ENCODE peak calls at places on chromosomes 7 and 10, in seven cellular contexts. One of them, this sample, is unnamed.
A peak's percentile ranks its signal among the peaks of the same experiment; 100 is the strongest.

GRCh38 chr7:87220734-87221215 is 1.2 kb upstream of the TMEM243 start:
- DNase-seq in iPS-NIHi11: no peak
- DNase-seq in stimulated activated CD4-positive, alpha-beta T cell treated with anti-CD3 and anti-CD28 coated beads, TNF-alpha, amount 100 ng/mL, for 4 hours: no peak
- DNase-seq in ureter: peak; percentile 48
- DNase-seq in NCI-H1105: peak; percentile 31
- DNase-seq in cardiac muscle cell: peak; percentile 25
- DNase-seq in NCI-H1092: no peak
- DNase-seq in this sample: no peak

GRCh38 chr7:155729847-155730246 is 82.4 kb downstream of the SHH start:
- DNase-seq in NCI-H1105: no peak
- DNase-seq in ureter: no peak
- DNase-seq in NCI-H1092: peak; percentile 18
- DNase-seq in cardiac muscle cell: peak; percentile 14
- DNase-seq in stimulated activated CD4-positive, alpha-beta T cell treated with anti-CD3 and anti-CD28 coated beads, TNF-alpha, amount 100 ng/mL, for 4 hours: no peak
- DNase-seq in iPS-NIHi11: no peak
- DNase-seq in this sample: no peak

GRCh38 chr10:129075936-129076335 is 391.1 kb upstream of the MGMT start:
- DNase-seq in cardiac muscle cell: no peak
- DNase-seq in stimulated activated CD4-positive, alpha-beta T cell treated with anti-CD3 and anti-CD28 coated beads, TNF-alpha, amount 100 ng/mL, for 4 hours: no peak
- DNase-seq in iPS-NIHi11: no peak
- DNase-seq in NCI-H1105: no peak
- DNase-seq in ureter: peak; percentile 30
- DNase-seq in NCI-H1092: no peak
- DNase-seq in this sample: no peak

GRCh38 chr7:149621776-149622175 is 124.2 kb upstream of the ZNF746 start:
- DNase-seq in NCI-H1092: no peak
- DNase-seq in ureter: no peak
- DNase-seq in NCI-H1105: no peak
- DNase-seq in iPS-NIHi11: no peak
- DNase-seq in stimulated activated CD4-positive, alpha-beta T cell treated with anti-CD3 and anti-CD28 coated beads, TNF-alpha, amount 100 ng/mL, for 4 hours: no peak
- DNase-seq in cardiac muscle cell: no peak
- DNase-seq in this sample: no peak

GRCh38 chr10:68330852-68331454 is 911 bp upstream of the HNRNPH3 start:
- DNase-seq in stimulated activated CD4-positive, alpha-beta T cell treated with anti-CD3 and anti-CD28 coated beads, TNF-alpha, amount 100 ng/mL, for 4 hours: peak; percentile 1
- DNase-seq in NCI-H1105: no peak
- DNase-seq in NCI-H1092: peak; percentile 10
- DNase-seq in ureter: peak; percentile 61
- DNase-seq in iPS-NIHi11: no peak
- DNase-seq in cardiac muscle cell: peak; percentile 53
- DNase-seq in this sample: no peak

GRCh38 chr7:2518101-2518500 is 1.5 kb upstream of the LFNG start:
- DNase-seq in ureter: no peak
- DNase-seq in iPS-NIHi11: no peak
- DNase-seq in NCI-H1092: no peak
- DNase-seq in NCI-H1105: no peak
- DNase-seq in stimulated activated CD4-positive, alpha-beta T cell treated with anti-CD3 and anti-CD28 coated beads, TNF-alpha, amount 100 ng/mL, for 4 hours: no peak
- DNase-seq in cardiac muscle cell: no peak
- DNase-seq in this sample: no peak

GRCh38 chr7:102220229-102220850 is 66.3 kb upstream of the SH2B2 start:
- DNase-seq in cardiac muscle cell: no peak
- DNase-seq in NCI-H1092: no peak
- DNase-seq in stimulated activated CD4-positive, alpha-beta T cell treated with anti-CD3 and anti-CD28 coated beads, TNF-alpha, amount 100 ng/mL, for 4 hours: no peak
- DNase-seq in NCI-H1105: no peak
- DNase-seq in ureter: no peak
- DNase-seq in iPS-NIHi11: no peak
- DNase-seq in this sample: no peak

GRCh38 chr7:38465946-38466345 is 165.2 kb downstream of the AMPH start:
- DNase-seq in stimulated activated CD4-positive, alpha-beta T cell treated with anti-CD3 and anti-CD28 coated beads, TNF-alpha, amount 100 ng/mL, for 4 hours: no peak
- DNase-seq in NCI-H1105: no peak
- DNase-seq in cardiac muscle cell: peak; percentile 71
- DNase-seq in ureter: no peak
- DNase-seq in iPS-NIHi11: no peak
- DNase-seq in NCI-H1092: no peak
- DNase-seq in this sample: no peak

GRCh38 chr10:9253121-9253520 is 1198.6 kb downstream of the GATA3 start:
- DNase-seq in NCI-H1105: no peak
- DNase-seq in cardiac muscle cell: peak; percentile 2
- DNase-seq in NCI-H1092: no peak
- DNase-seq in stimulated activated CD4-positive, alpha-beta T cell treated with anti-CD3 and anti-CD28 coated beads, TNF-alpha, amount 100 ng/mL, for 4 hours: no peak
- DNase-seq in iPS-NIHi11: no peak
- DNase-seq in ureter: no peak
- DNase-seq in this sample: no peak

GRCh38 chr10:89274928-89275327 is 23.4 kb upstream of the LIPA start:
- DNase-seq in NCI-H1105: no peak
- DNase-seq in cardiac muscle cell: no peak
- DNase-seq in iPS-NIHi11: no peak
- DNase-seq in stimulated activated CD4-positive, alpha-beta T cell treated with anti-CD3 and anti-CD28 coated beads, TNF-alpha, amount 100 ng/mL, for 4 hours: no peak
- DNase-seq in NCI-H1092: no peak
- DNase-seq in ureter: no peak
- DNase-seq in this sample: no peak

GRCh38 chr10:14975672-14976273 is 16.6 kb downstream of the MEIG1 start:
- DNase-seq in NCI-H1092: no peak
- DNase-seq in cardiac muscle cell: no peak
- DNase-seq in stimulated activated CD4-positive, alpha-beta T cell treated with anti-CD3 and anti-CD28 coated beads, TNF-alpha, amount 100 ng/mL, for 4 hours: no peak
- DNase-seq in NCI-H1105: no peak
- DNase-seq in iPS-NIHi11: no peak
- DNase-seq in ureter: no peak
- DNase-seq in this sample: no peak

GRCh38 chr10:30510932-30511700 is 77.1 kb downstream of the MAP3K8 start:
- DNase-seq in stimulated activated CD4-positive, alpha-beta T cell treated with anti-CD3 and anti-CD28 coated beads, TNF-alpha, amount 100 ng/mL, for 4 hours: no peak
- DNase-seq in cardiac muscle cell: no peak
- DNase-seq in ureter: no peak
- DNase-seq in NCI-H1105: no peak
- DNase-seq in NCI-H1092: no peak
- DNase-seq in iPS-NIHi11: no peak
- DNase-seq in this sample: no peak

GRCh38 chr7:83355143-83355542 is 192.5 kb upstream of the PCLO start:
- DNase-seq in iPS-NIHi11: no peak
- DNase-seq in NCI-H1105: no peak
- DNase-seq in NCI-H1092: no peak
- DNase-seq in ureter: no peak
- DNase-seq in stimulated activated CD4-positive, alpha-beta T cell treated with anti-CD3 and anti-CD28 coated beads, TNF-alpha, amount 100 ng/mL, for 4 hours: no peak
- DNase-seq in cardiac muscle cell: no peak
- DNase-seq in this sample: no peak

GRCh38 chr7:138468244-138469123 is 8.4 kb downstream of the TRIM24 start:
- DNase-seq in iPS-NIHi11: no peak
- DNase-seq in NCI-H1105: no peak
- DNase-seq in NCI-H1092: no peak
- DNase-seq in cardiac muscle cell: peak; percentile 71
- DNase-seq in ureter: no peak
- DNase-seq in stimulated activated CD4-positive, alpha-beta T cell treated with anti-CD3 and anti-CD28 coated beads, TNF-alpha, amount 100 ng/mL, for 4 hours: no peak
- DNase-seq in this sample: no peak

GRCh38 chr7:154423219-154423618 is 371.0 kb downstream of the DPP6 start:
- DNase-seq in stimulated activated CD4-positive, alpha-beta T cell treated with anti-CD3 and anti-CD28 coated beads, TNF-alpha, amount 100 ng/mL, for 4 hours: no peak
- DNase-seq in iPS-NIHi11: no peak
- DNase-seq in NCI-H1105: peak; percentile 59
- DNase-seq in NCI-H1092: no peak
- DNase-seq in cardiac muscle cell: no peak
- DNase-seq in ureter: no peak
- DNase-seq in this sample: no peak

GRCh38 chr7:24722386-24723177 is 34.7 kb downstream of the GSDME start:
- DNase-seq in NCI-H1092: no peak
- DNase-seq in stimulated activated CD4-positive, alpha-beta T cell treated with anti-CD3 and anti-CD28 coated beads, TNF-alpha, amount 100 ng/mL, for 4 hours: no peak
- DNase-seq in cardiac muscle cell: peak; percentile 72
- DNase-seq in NCI-H1105: no peak
- DNase-seq in ureter: no peak
- DNase-seq in iPS-NIHi11: peak; percentile 37
- DNase-seq in this sample: no peak

GRCh38 chr7:98372993-98373392 is 27.9 kb downstream of the BAIAP2L1 start:
- DNase-seq in NCI-H1092: no peak
- DNase-seq in NCI-H1105: no peak
- DNase-seq in cardiac muscle cell: peak; percentile 23
- DNase-seq in ureter: no peak
- DNase-seq in stimulated activated CD4-positive, alpha-beta T cell treated with anti-CD3 and anti-CD28 coated beads, TNF-alpha, amount 100 ng/mL, for 4 hours: no peak
- DNase-seq in iPS-NIHi11: no peak
- DNase-seq in this sample: no peak

GRCh38 chr10:91340613-91341362 is 69.4 kb upstream of the HECTD2 start:
- DNase-seq in NCI-H1092: peak; percentile 9
- DNase-seq in stimulated activated CD4-positive, alpha-beta T cell treated with anti-CD3 and anti-CD28 coated beads, TNF-alpha, amount 100 ng/mL, for 4 hours: no peak
- DNase-seq in cardiac muscle cell: peak; percentile 74
- DNase-seq in NCI-H1105: peak; percentile 39
- DNase-seq in iPS-NIHi11: no peak
- DNase-seq in ureter: no peak
- DNase-seq in this sample: peak; percentile 82

GRCh38 chr7:128247640-128248194 is 6.6 kb downstream of the LEP start:
- DNase-seq in iPS-NIHi11: no peak
- DNase-seq in ureter: no peak
- DNase-seq in NCI-H1105: no peak
- DNase-seq in cardiac muscle cell: peak; percentile 52
- DNase-seq in NCI-H1092: no peak
- DNase-seq in stimulated activated CD4-positive, alpha-beta T cell treated with anti-CD3 and anti-CD28 coated beads, TNF-alpha, amount 100 ng/mL, for 4 hours: no peak
- DNase-seq in this sample: no peak

GRCh38 chr10:8898745-8899330 is 844.4 kb downstream of the GATA3 start:
- DNase-seq in stimulated activated CD4-positive, alpha-beta T cell treated with anti-CD3 and anti-CD28 coated beads, TNF-alpha, amount 100 ng/mL, for 4 hours: no peak
- DNase-seq in NCI-H1092: no peak
- DNase-seq in iPS-NIHi11: no peak
- DNase-seq in ureter: no peak
- DNase-seq in cardiac muscle cell: no peak
- DNase-seq in NCI-H1105: no peak
- DNase-seq in this sample: no peak

GRCh38 chr7:102942883-102943261 is 30.1 kb downstream of the LRRC17 start:
- DNase-seq in stimulated activated CD4-positive, alpha-beta T cell treated with anti-CD3 and anti-CD28 coated beads, TNF-alpha, amount 100 ng/mL, for 4 hours: no peak
- DNase-seq in NCI-H1092: no peak
- DNase-seq in iPS-NIHi11: no peak
- DNase-seq in NCI-H1105: no peak
- DNase-seq in cardiac muscle cell: no peak
- DNase-seq in ureter: no peak
- DNase-seq in this sample: no peak

GRCh38 chr7:64959072-64959747 is 31.6 kb downstream of the ZNF117 start:
- DNase-seq in iPS-NIHi11: peak; percentile 15
- DNase-seq in NCI-H1092: no peak
- DNase-seq in NCI-H1105: peak; percentile 91
- DNase-seq in ureter: no peak
- DNase-seq in cardiac muscle cell: peak; percentile 14
- DNase-seq in stimulated activated CD4-positive, alpha-beta T cell treated with anti-CD3 and anti-CD28 coated beads, TNF-alpha, amount 100 ng/mL, for 4 hours: no peak
- DNase-seq in this sample: no peak

GRCh38 chr7:148929176-148929575 is 45.1 kb upstream of the EZH2 start:
- DNase-seq in stimulated activated CD4-positive, alpha-beta T cell treated with anti-CD3 and anti-CD28 coated beads, TNF-alpha, amount 100 ng/mL, for 4 hours: no peak
- DNase-seq in iPS-NIHi11: no peak
- DNase-seq in NCI-H1092: no peak
- DNase-seq in ureter: no peak
- DNase-seq in NCI-H1105: no peak
- DNase-seq in cardiac muscle cell: no peak
- DNase-seq in this sample: no peak

GRCh38 chr7:133361806-133362205 is 108.9 kb downstream of the EXOC4 start:
- DNase-seq in iPS-NIHi11: no peak
- DNase-seq in NCI-H1105: no peak
- DNase-seq in cardiac muscle cell: no peak
- DNase-seq in NCI-H1092: no peak
- DNase-seq in stimulated activated CD4-positive, alpha-beta T cell treated with anti-CD3 and anti-CD28 coated beads, TNF-alpha, amount 100 ng/mL, for 4 hours: no peak
- DNase-seq in ureter: no peak
- DNase-seq in this sample: no peak

GRCh38 chr7:157865351-157866165 is 528.8 kb downstream of the DNAJB6 start:
- DNase-seq in NCI-H1092: no peak
- DNase-seq in cardiac muscle cell: no peak
- DNase-seq in NCI-H1105: no peak
- DNase-seq in stimulated activated CD4-positive, alpha-beta T cell treated with anti-CD3 and anti-CD28 coated beads, TNF-alpha, amount 100 ng/mL, for 4 hours: no peak
- DNase-seq in iPS-NIHi11: no peak
- DNase-seq in ureter: no peak
- DNase-seq in this sample: no peak

GRCh38 chr7:1176891-1177373 is 16.9 kb upstream of the ZFAND2A start:
- DNase-seq in NCI-H1092: peak; percentile 51
- DNase-seq in cardiac muscle cell: peak; percentile 66
- DNase-seq in stimulated activated CD4-positive, alpha-beta T cell treated with anti-CD3 and anti-CD28 coated beads, TNF-alpha, amount 100 ng/mL, for 4 hours: peak; percentile 72
- DNase-seq in NCI-H1105: no peak
- DNase-seq in ureter: no peak
- DNase-seq in iPS-NIHi11: peak; percentile 78
- DNase-seq in this sample: no peak

GRCh38 chr10:93198401-93199175 is 124.9 kb downstream of the CYP26A1 start:
- DNase-seq in cardiac muscle cell: peak; percentile 76
- DNase-seq in stimulated activated CD4-positive, alpha-beta T cell treated with anti-CD3 and anti-CD28 coated beads, TNF-alpha, amount 100 ng/mL, for 4 hours: no peak
- DNase-seq in NCI-H1092: no peak
- DNase-seq in iPS-NIHi11: no peak
- DNase-seq in ureter: no peak
- DNase-seq in NCI-H1105: no peak
- DNase-seq in this sample: no peak

GRCh38 chr7:88787777-88788176 is 7.8 kb downstream of the TEX47 start:
- DNase-seq in iPS-NIHi11: no peak
- DNase-seq in stimulated activated CD4-positive, alpha-beta T cell treated with anti-CD3 and anti-CD28 coated beads, TNF-alpha, amount 100 ng/mL, for 4 hours: no peak
- DNase-seq in NCI-H1105: no peak
- DNase-seq in NCI-H1092: no peak
- DNase-seq in cardiac muscle cell: no peak
- DNase-seq in ureter: no peak
- DNase-seq in this sample: no peak

GRCh38 chr7:21603972-21604749 is 61.3 kb downstream of the DNAH11 start:
- DNase-seq in ureter: no peak
- DNase-seq in NCI-H1105: no peak
- DNase-seq in iPS-NIHi11: no peak
- DNase-seq in stimulated activated CD4-positive, alpha-beta T cell treated with anti-CD3 and anti-CD28 coated beads, TNF-alpha, amount 100 ng/mL, for 4 hours: no peak
- DNase-seq in NCI-H1092: no peak
- DNase-seq in cardiac muscle cell: no peak
- DNase-seq in this sample: no peak

GRCh38 chr10:33237736-33238624 is 96.5 kb downstream of the NRP1 start:
- DNase-seq in cardiac muscle cell: peak; percentile 90
- DNase-seq in NCI-H1105: no peak
- DNase-seq in ureter: no peak
- DNase-seq in iPS-NIHi11: peak; percentile 38
- DNase-seq in stimulated activated CD4-positive, alpha-beta T cell treated with anti-CD3 and anti-CD28 coated beads, TNF-alpha, amount 100 ng/mL, for 4 hours: no peak
- DNase-seq in NCI-H1092: no peak
- DNase-seq in this sample: peak; percentile 77

GRCh38 chr7:134802762-134803161 is 23.3 kb downstream of the CALD1 start:
- DNase-seq in NCI-H1105: no peak
- DNase-seq in stimulated activated CD4-positive, alpha-beta T cell treated with anti-CD3 and anti-CD28 coated beads, TNF-alpha, amount 100 ng/mL, for 4 hours: no peak
- DNase-seq in cardiac muscle cell: no peak
- DNase-seq in iPS-NIHi11: no peak
- DNase-seq in NCI-H1092: no peak
- DNase-seq in ureter: no peak
- DNase-seq in this sample: no peak

This sample was measured in RWPE2.